ENCODE peak calls at places on chromosomes 5 and 9, in five cellular contexts. One of them, this sample, is unnamed.

GRCh38 chr5:77518304-77518703 is 26.2 kb upstream of the WDR41 start:
- DNase-seq in NAMALWA: peak
- DNase-seq in SW480: peak
- DNase-seq in stimulated activated naive CD8-positive, alpha-beta T cell treated with anti-CD3 and anti-CD28 coated beads, Interleukin-15, Interleukin-2, amounts not matched to agents 100 U/mL and 50 U/mL, for 24 hours: no peak
- DNase-seq in activated CD8-positive, alpha-beta memory T cell treated with anti-CD3 and anti-CD28 coated beads, Interleukin-2, amount 50 U/mL, for 48 hours: no peak
- DNase-seq in this sample: peak

GRCh38 chr5:36360311-36360710 is 58.6 kb upstream of the RANBP3L start:
- DNase-seq in NAMALWA: peak
- DNase-seq in SW480: no peak
- DNase-seq in stimulated activated naive CD8-positive, alpha-beta T cell treated with anti-CD3 and anti-CD28 coated beads, Interleukin-15, Interleukin-2, amounts not matched to agents 100 U/mL and 50 U/mL, for 24 hours: no peak
- DNase-seq in activated CD8-positive, alpha-beta memory T cell treated with anti-CD3 and anti-CD28 coated beads, Interleukin-2, amount 50 U/mL, for 48 hours: no peak
- DNase-seq in this sample: no peak

GRCh38 chr9:27351438-27351837 is 54.5 kb upstream of the EQTN start:
- DNase-seq in NAMALWA: no peak
- DNase-seq in SW480: no peak
- DNase-seq in stimulated activated naive CD8-positive, alpha-beta T cell treated with anti-CD3 and anti-CD28 coated beads, Interleukin-15, Interleukin-2, amounts not matched to agents 100 U/mL and 50 U/mL, for 24 hours: no peak
- DNase-seq in activated CD8-positive, alpha-beta memory T cell treated with anti-CD3 and anti-CD28 coated beads, Interleukin-2, amount 50 U/mL, for 48 hours: no peak
- DNase-seq in this sample: no peak

GRCh38 chr5:5497132-5497748 is 74.8 kb downstream of the ICE1 start:
- DNase-seq in NAMALWA: peak
- DNase-seq in SW480: peak
- DNase-seq in stimulated activated naive CD8-positive, alpha-beta T cell treated with anti-CD3 and anti-CD28 coated beads, Interleukin-15, Interleukin-2, amounts not matched to agents 100 U/mL and 50 U/mL, for 24 hours: peak
- DNase-seq in activated CD8-positive, alpha-beta memory T cell treated with anti-CD3 and anti-CD28 coated beads, Interleukin-2, amount 50 U/mL, for 48 hours: no peak
- DNase-seq in this sample: no peak

GRCh38 chr5:173246135-173246495 is 11.1 kb upstream of the NKX2-5 start:
- DNase-seq in NAMALWA: no peak
- DNase-seq in SW480: no peak
- DNase-seq in stimulated activated naive CD8-positive, alpha-beta T cell treated with anti-CD3 and anti-CD28 coated beads, Interleukin-15, Interleukin-2, amounts not matched to agents 100 U/mL and 50 U/mL, for 24 hours: no peak
- DNase-seq in activated CD8-positive, alpha-beta memory T cell treated with anti-CD3 and anti-CD28 coated beads, Interleukin-2, amount 50 U/mL, for 48 hours: no peak
- DNase-seq in this sample: no peak

GRCh38 chr9:93677061-93677571 is 100.7 kb downstream of the PHF2 start:
- DNase-seq in NAMALWA: no peak
- DNase-seq in SW480: no peak
- DNase-seq in stimulated activated naive CD8-positive, alpha-beta T cell treated with anti-CD3 and anti-CD28 coated beads, Interleukin-15, Interleukin-2, amounts not matched to agents 100 U/mL and 50 U/mL, for 24 hours: peak
- DNase-seq in activated CD8-positive, alpha-beta memory T cell treated with anti-CD3 and anti-CD28 coated beads, Interleukin-2, amount 50 U/mL, for 48 hours: peak
- DNase-seq in this sample: no peak

GRCh38 chr5:58060971-58061370 is 398.9 kb downstream of the PLK2 start:
- DNase-seq in NAMALWA: no peak
- DNase-seq in SW480: no peak
- DNase-seq in stimulated activated naive CD8-positive, alpha-beta T cell treated with anti-CD3 and anti-CD28 coated beads, Interleukin-15, Interleukin-2, amounts not matched to agents 100 U/mL and 50 U/mL, for 24 hours: no peak
- DNase-seq in activated CD8-positive, alpha-beta memory T cell treated with anti-CD3 and anti-CD28 coated beads, Interleukin-2, amount 50 U/mL, for 48 hours: no peak
- DNase-seq in this sample: no peak

GRCh38 chr9:88007291-88007650 is 32.9 kb upstream of the CDK20 start:
- DNase-seq in NAMALWA: no peak
- DNase-seq in SW480: no peak
- DNase-seq in stimulated activated naive CD8-positive, alpha-beta T cell treated with anti-CD3 and anti-CD28 coated beads, Interleukin-15, Interleukin-2, amounts not matched to agents 100 U/mL and 50 U/mL, for 24 hours: peak
- DNase-seq in activated CD8-positive, alpha-beta memory T cell treated with anti-CD3 and anti-CD28 coated beads, Interleukin-2, amount 50 U/mL, for 48 hours: peak
- DNase-seq in this sample: no peak